ENCODE peak calls at places on chromosomes 6 and 20, in six cellular contexts. E is H9, Z is IMR-90, G is H1, H is neuronal stem cell, K is trophoblast cell. S is an unnamed sample.

GRCh38 chr20:10571313-10571815 is 102.4 kb downstream of the JAG1 start:
- DNase-seq in E (no peak), Z (no peak), G (no peak), H (no peak), K (no peak), S (no peak)

GRCh38 chr6:106927531-106928398 is 46.8 kb downstream of the CD24 start:
- DNase-seq in E (peak), Z (peak), G (peak), H (peak), K (peak), S (peak)

GRCh38 chr6:13624871-13625288 is 9.7 kb downstream of the NOL7 start:
- DNase-seq in E (peak), Z (peak), G (peak), H (no peak), K (no peak), S (peak)

GRCh38 chr20:16828666-16829305 is 80.6 kb downstream of the OTOR start:
- DNase-seq in E (no peak), Z (peak), G (no peak), H (no peak), K (no peak), S (no peak)

GRCh38 chr6:146361367-146361924 is 182.2 kb upstream of the RAB32 start:
- DNase-seq in E (no peak), Z (no peak), G (no peak), H (no peak), K (no peak), S (no peak)

GRCh38 chr6:24529985-24530384 is 35.2 kb downstream of the ALDH5A1 start:
- DNase-seq in E (no peak), Z (no peak), G (no peak), H (no peak), K (peak), S (no peak)

GRCh38 chr6:129637340-129638054 is 72.5 kb downstream of the ARHGAP18 start:
- DNase-seq in E (no peak), Z (no peak), G (no peak), H (no peak), K (no peak), S (no peak)

GRCh38 chr6:12598919-12599318 is 117.6 kb upstream of the PHACTR1 start:
- DNase-seq in E (no peak), Z (no peak), G (no peak), H (no peak), K (peak), S (no peak)

GRCh38 chr6:35663447-35664235 is 25.1 kb downstream of the FKBP5 start:
- DNase-seq in E (no peak), Z (peak), G (no peak), H (no peak), K (no peak), S (peak)

GRCh38 chr6:3237761-3238662 is 10.6 kb upstream of the TUBB2B start:
- DNase-seq in E (no peak), Z (no peak), G (no peak), H (no peak), K (no peak), S (no peak)

GRCh38 chr6:56669041-56669440 is 26.4 kb upstream of the DST start:
- DNase-seq in E (no peak), Z (no peak), G (no peak), H (no peak), K (no peak), S (no peak)

GRCh38 chr6:136549359-136550044 is 720 bp downstream of the MAP7 start:
- DNase-seq in E (peak), Z (no peak), G (no peak), H (no peak), K (peak), S (peak)

GRCh38 chr20:49851991-49852390 is 39.4 kb downstream of the SLC9A8 start:
- DNase-seq in E (no peak), Z (no peak), G (no peak), H (no peak), K (no peak), S (peak)

GRCh38 chr6:18302561-18303439 is 38.5 kb upstream of the DEK start:
- DNase-seq in E (peak), Z (peak), G (no peak), H (no peak), K (no peak), S (no peak)

GRCh38 chr6:13711726-13712484 is at the start of gene RANBP9:
- DNase-seq in E (peak), Z (peak), G (peak), H (peak), K (peak), S (peak)

GRCh38 chr6:12923644-12924235 is 207.2 kb downstream of the PHACTR1 start:
- DNase-seq in E (no peak), Z (no peak), G (no peak), H (no peak), K (no peak), S (no peak)

GRCh38 chr6:43383021-43383667 is 13.7 kb upstream of the ZNF318 start:
- DNase-seq in E (no peak), Z (peak), G (no peak), H (no peak), K (no peak), S (no peak)

GRCh38 chr6:88945596-88945995 is 17.8 kb downstream of the RNGTT start:
- DNase-seq in E (no peak), Z (no peak), G (no peak), H (no peak), K (no peak), S (no peak)

GRCh38 chr20:62805365-62805710 is 703 bp downstream of the OGFR start:
- DNase-seq in E (no peak), Z (no peak), G (no peak), H (no peak), K (no peak), S (peak)

GRCh38 chr20:25076731-25077609 is 5.0 kb downstream of the VSX1 start:
- DNase-seq in E (peak), Z (peak), G (no peak), H (no peak), K (no peak), S (no peak)

GRCh38 chr6:34526992-34527728 is 29.0 kb downstream of the SPDEF start:
- DNase-seq in E (peak), Z (peak), G (peak), H (peak), K (peak), S (peak)

GRCh38 chr6:45830441-45831139 is 185.1 kb downstream of the CLIC5 start:
- DNase-seq in E (no peak), Z (no peak), G (no peak), H (no peak), K (no peak), S (peak)

GRCh38 chr20:48186447-48186846 is 401.2 kb upstream of the SULF2 start:
- DNase-seq in E (no peak), Z (peak), G (no peak), H (no peak), K (no peak), S (no peak)

GRCh38 chr6:11774392-11774791 is 4.2 kb downstream of the ADTRP start:
- DNase-seq in E (no peak), Z (no peak), G (no peak), H (no peak), K (peak), S (no peak)

GRCh38 chr6:105433723-105434122 is 30.8 kb upstream of the PREP start:
- DNase-seq in E (no peak), Z (no peak), G (no peak), H (no peak), K (no peak), S (no peak)

GRCh38 chr20:58760881-58761280 is 68.3 kb downstream of the NPEPL1 start:
- DNase-seq in E (no peak), Z (no peak), G (no peak), H (no peak), K (no peak), S (no peak)

GRCh38 chr20:35511814-35512420 is 17.5 kb downstream of the C20orf173 start:
- DNase-seq in E (peak), Z (peak), G (no peak), H (peak), K (peak), S (peak)

GRCh38 chr20:33005132-33005566 is 916 bp upstream of the SUN5 start:
- DNase-seq in E (peak), Z (peak), G (no peak), H (no peak), K (no peak), S (no peak)

GRCh38 chr6:161915456-161915964 is 641.6 kb upstream of the AGPAT4 start:
- DNase-seq in E (no peak), Z (no peak), G (no peak), H (no peak), K (peak), S (no peak)

GRCh38 chr20:25586877-25587276 is 1.5 kb upstream of the NINL start:
- DNase-seq in E (no peak), Z (peak), G (no peak), H (no peak), K (no peak), S (peak)

GRCh38 chr6:11317885-11318771 is 85.7 kb upstream of the NEDD9 start:
- DNase-seq in E (no peak), Z (peak), G (no peak), H (no peak), K (peak), S (peak)

GRCh38 chr6:132365319-132365907 is 35.9 kb downstream of the MOXD1 start:
- DNase-seq in E (peak), Z (no peak), G (no peak), H (peak), K (no peak), S (peak)

GRCh38 chr6:139932671-139933070 is 558.2 kb upstream of the CITED2 start:
- DNase-seq in E (no peak), Z (no peak), G (no peak), H (no peak), K (no peak), S (no peak)

GRCh38 chr6:111691345-111692225 is 85.9 kb upstream of the TRAF3IP2 start:
- DNase-seq in E (no peak), Z (no peak), G (no peak), H (no peak), K (no peak), S (peak)

GRCh38 chr6:82767447-82767846 is 298.2 kb downstream of the UBE3D start:
- DNase-seq in E (no peak), Z (no peak), G (no peak), H (no peak), K (no peak), S (no peak)

GRCh38 chr6:112231609-112232060 is 22.7 kb downstream of the LAMA4 start:
- DNase-seq in E (no peak), Z (peak), G (no peak), H (no peak), K (no peak), S (no peak)

DNA sequence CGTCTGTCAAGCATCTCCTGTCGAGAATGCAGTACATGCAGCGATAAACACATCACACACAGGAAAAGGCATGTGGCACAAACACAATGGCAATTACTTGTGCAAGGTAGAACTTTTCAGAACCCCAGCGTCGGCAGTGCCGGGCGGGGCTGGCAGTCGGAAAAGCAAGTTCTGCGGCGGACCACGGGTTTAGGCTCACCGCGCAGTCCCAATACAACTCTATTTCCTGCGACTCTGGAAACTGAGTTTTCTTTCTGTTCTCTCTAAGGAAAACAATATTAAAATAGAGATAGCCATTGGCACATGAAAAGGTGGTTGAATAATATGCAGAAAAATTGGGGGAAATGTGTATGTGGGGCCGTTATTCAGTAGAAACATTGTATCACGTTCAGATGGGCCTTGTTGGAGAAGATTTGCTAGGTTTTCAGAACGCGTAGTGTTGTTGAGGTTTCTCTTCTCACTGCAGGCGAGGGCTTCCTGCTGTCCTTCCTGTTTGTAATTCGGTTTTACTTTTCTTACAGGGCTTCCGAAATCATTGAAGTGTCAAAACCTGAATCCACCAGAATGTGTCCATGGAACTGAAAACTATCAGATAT is 369.5 kb downstream of the THBS2 start:
- DNase-seq in E (no peak), Z (no peak), G (no peak), H (no peak), K (no peak), S (no peak)
- H3K23ac ChIP-seq in E (no peak), Z (no peak), G (no peak), H (no peak), K (no peak), S (no peak)

DNA sequence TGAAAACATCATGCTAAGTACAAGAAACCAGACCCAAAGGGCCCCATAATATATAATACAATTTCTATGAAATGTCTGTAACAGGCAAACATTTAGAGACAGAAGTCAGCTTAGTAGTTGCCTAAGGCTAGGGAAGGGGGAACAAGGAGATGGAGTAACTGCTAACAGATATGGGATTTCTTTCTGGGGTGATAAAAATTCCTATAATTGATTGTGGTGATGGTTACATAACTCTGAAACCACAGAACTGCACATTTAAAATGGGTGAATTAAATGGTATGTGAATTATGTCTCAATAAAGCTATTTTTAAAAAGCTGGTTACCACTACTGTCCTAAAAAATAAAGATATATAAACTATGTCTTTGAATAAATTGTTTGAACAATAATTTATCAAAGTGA is 3.2 kb downstream of the CEP162 start:
- DNase-seq in E (no peak), Z (no peak), G (no peak), H (no peak), K (no peak), S (no peak)
- H3K14ac ChIP-seq in E (no peak), Z (no peak), G (no peak), H (no peak), K (no peak), S (no peak)

GRCh38 chr6:37783025-37783825 is 36.3 kb upstream of the ZFAND3 start:
- DNase-seq in E (peak), Z (peak), G (peak), H (no peak), K (no peak), S (no peak)
- H3K23ac ChIP-seq in E (no peak), Z (peak), G (no peak), H (peak), K (no peak), S (no peak)

GRCh38 chr20:44743080-44743701 is 2.5 kb upstream of the KCNK15 start:
- DNase-seq in E (no peak), Z (no peak), G (no peak), H (no peak), K (no peak), S (no peak)
- H3K14ac ChIP-seq in E (no peak), Z (no peak), G (no peak), H (no peak), K (no peak), S (no peak)

GRCh38 chr20:3044336-3044965 is 1.0 kb downstream of the GNRH2 start:
- DNase-seq in E (no peak), Z (no peak), G (no peak), H (no peak), K (no peak), S (no peak)

GRCh38 chr20:3047486-3048419 is 1.9 kb downstream of the MRPS26 start:
- DNase-seq in E (no peak), Z (no peak), G (no peak), H (no peak), K (no peak), S (no peak)

GRCh38 chr20:3045042-3045815 is 623 bp upstream of the MRPS26 start:
- DNase-seq in E (peak), Z (peak), G (no peak), H (no peak), K (no peak), S (peak)

GRCh38 chr20:3045816-3046676 is at the start of gene MRPS26:
- DNase-seq in E (peak), Z (peak), G (peak), H (peak), K (peak), S (peak)

GRCh38 chr20:3046677-3047462 is 1.0 kb downstream of the MRPS26 start:
- DNase-seq in E (peak), Z (no peak), G (no peak), H (no peak), K (no peak), S (no peak)
- H3K23ac ChIP-seq in E (no peak), Z (peak), G (no peak), H (peak), K (no peak), S (no peak)

GRCh38 chr6:158605266-158605878 is 39.2 kb downstream of the DYNLT1 start:
- DNase-seq in E (peak), Z (peak), G (peak), H (peak), K (peak), S (peak)

GRCh38 chr6:158606935-158607334 is 37.6 kb downstream of the DYNLT1 start:
- DNase-seq in E (no peak), Z (no peak), G (no peak), H (no peak), K (no peak), S (no peak)

GRCh38 chr6:158604048-158604406 is 40.5 kb downstream of the DYNLT1 start:
- DNase-seq in E (no peak), Z (no peak), G (no peak), H (no peak), K (no peak), S (no peak)

GRCh38 chr6:158599635-158600034 is 39.7 kb downstream of the TMEM181 start:
- DNase-seq in E (no peak), Z (no peak), G (no peak), H (no peak), K (peak), S (no peak)

DNA sequence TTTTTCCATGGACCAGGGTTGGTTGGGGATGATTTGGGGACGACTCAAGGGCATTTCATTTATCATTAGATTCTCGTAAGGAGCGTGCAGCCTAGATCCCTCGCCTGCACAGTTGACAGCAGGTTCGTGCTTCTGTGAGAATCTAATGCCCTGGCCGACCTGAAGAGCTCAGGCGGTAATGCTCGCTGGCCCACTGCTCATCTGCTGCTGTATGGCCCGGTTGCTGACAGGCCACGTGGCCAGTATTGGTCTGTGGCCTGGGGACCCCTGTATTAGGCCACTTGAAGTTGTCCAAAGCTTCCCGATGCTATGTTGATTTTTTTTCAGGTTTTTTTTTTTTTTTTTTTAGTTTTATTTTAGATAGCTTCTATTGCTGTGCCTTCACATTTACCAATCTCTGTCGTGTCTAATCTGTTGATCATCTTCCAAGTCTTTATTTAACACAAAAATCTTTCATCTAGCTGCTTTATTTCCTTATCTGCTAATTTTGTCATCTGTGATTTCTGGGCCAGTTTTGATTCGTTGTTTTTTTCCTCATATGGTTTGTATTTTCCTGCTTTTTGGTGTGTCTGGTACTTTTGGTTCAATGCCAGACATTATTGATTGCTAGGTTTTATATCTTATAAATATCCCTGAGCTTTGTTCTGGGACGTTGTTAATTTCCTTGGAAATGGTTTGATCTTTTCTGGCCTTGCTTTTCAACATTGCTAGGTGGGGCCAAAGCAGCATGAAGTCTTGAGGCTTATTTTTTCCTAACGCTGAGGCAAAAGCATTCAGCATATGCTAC is 41.1 kb downstream of the DYNLT1 start:
- DNase-seq in E (no peak), Z (no peak), G (no peak), H (no peak), K (no peak), S (no peak)
- H3K14ac ChIP-seq in E (no peak), Z (no peak), G (no peak), H (no peak), K (no peak), S (no peak)